ENCODE peak calls at places on chromosomes 4 and X, in eight cellular contexts. V is GM10248; E is breast epithelium; M is bronchial epithelial cell; K is CD4-positive, alpha-beta T cell; F is HFFc6; J is DND-41; D is PC-3. O is an unnamed sample.

GRCh38 chr4:107711831-107712230 is 8.2 kb downstream of the PAPSS1 start:
- DNase-seq in V (no peak), E (no peak), M (no peak), K (no peak), F (no peak), J (no peak), D (no peak), O (no peak)

GRCh38 chrX:149455934-149456333 is 49.2 kb downstream of the IDS start:
- DNase-seq in V (no peak), E (no peak), M (no peak), K (no peak), F (no peak), J (no peak), D (no peak), O (no peak)

GRCh38 chrX:140767646-140768045 is 58.1 kb downstream of the LINC00632 start:
- DNase-seq in V (no peak), E (no peak), M (peak), K (no peak), F (peak), J (no peak), D (peak), O (no peak)

GRCh38 chr4:647481-647880 is 22.1 kb downstream of the PDE6B start:
- DNase-seq in V (no peak), E (no peak), M (no peak), K (no peak), F (no peak), J (no peak), D (no peak), O (no peak)

GRCh38 chrX:112736310-112736709 is 56.6 kb upstream of the LHFPL1 start:
- DNase-seq in V (no peak), E (no peak), M (no peak), K (no peak), F (no peak), J (no peak), D (no peak), O (no peak)

GRCh38 chr4:84058201-84058600 is 440.9 kb downstream of the NKX6-1 start:
- DNase-seq in V (no peak), E (no peak), M (no peak), K (no peak), F (no peak), J (no peak), D (no peak), O (no peak)

GRCh38 chr4:78878031-78878430 is 61.2 kb downstream of the PAQR3 start:
- DNase-seq in V (no peak), E (no peak), M (no peak), K (no peak), F (no peak), J (no peak), D (no peak), O (no peak)

GRCh38 chr4:103370336-103370735 is 172.2 kb upstream of the CENPE start:
- DNase-seq in V (no peak), E (no peak), M (no peak), K (no peak), F (no peak), J (no peak), D (no peak), O (no peak)

GRCh38 chr4:155811171-155811570 is 52.4 kb downstream of the GUCY1B1 start:
- DNase-seq in V (no peak), E (no peak), M (no peak), K (no peak), F (no peak), J (no peak), D (no peak), O (no peak)

GRCh38 chrX:96841325-96841724 is 42.4 kb upstream of the RPA4 start:
- DNase-seq in V (no peak), E (no peak), M (no peak), K (no peak), F (no peak), J (no peak), D (no peak), O (no peak)

GRCh38 chr4:138892483-138893386 is 122.8 kb upstream of the NOCT start:
- DNase-seq in V (no peak), E (no peak), M (peak), K (no peak), F (no peak), J (no peak), D (no peak), O (no peak)

GRCh38 chrX:53483838-53484420 is 49.8 kb upstream of the HSD17B10 start:
- DNase-seq in V (no peak), E (no peak), M (peak), K (no peak), F (peak), J (no peak), D (peak), O (no peak)

GRCh38 chrX:53481816-53482485 is 47.8 kb upstream of the HSD17B10 start:
- DNase-seq in V (peak), E (peak), M (peak), K (peak), F (peak), J (peak), D (peak), O (peak)

GRCh38 chrX:53479295-53479694 is 45.1 kb upstream of the HSD17B10 start:
- DNase-seq in V (no peak), E (no peak), M (peak), K (no peak), F (peak), J (peak), D (peak), O (no peak)

GRCh38 chrX:53476371-53476770 is 42.2 kb upstream of the HSD17B10 start:
- DNase-seq in V (no peak), E (no peak), M (peak), K (no peak), F (peak), J (no peak), D (no peak), O (no peak)

GRCh38 chrX:53481093-53481492 is 46.9 kb upstream of the HSD17B10 start:
- DNase-seq in V (no peak), E (no peak), M (no peak), K (no peak), F (no peak), J (peak), D (peak), O (peak)
- TF ChIP-seq CTCF in V (no peak), E (no peak), M (peak), K (no peak), F (peak), J (peak), D (peak), O (no peak)

GRCh38 chrX:18424482-18425198 is 768 bp upstream of the CDKL5 start:
- DNase-seq in V (peak), E (no peak), M (peak), K (peak), F (peak), J (peak), D (peak), O (peak)

GRCh38 chrX:18425199-18426003 is at the start of gene CDKL5:
- DNase-seq in V (peak), E (peak), M (peak), K (peak), F (peak), J (peak), D (peak), O (peak)

GRCh38 chrX:18426004-18426320 is 554 bp downstream of the CDKL5 start:
- DNase-seq in V (no peak), E (no peak), M (no peak), K (no peak), F (no peak), J (no peak), D (no peak), O (no peak)

GRCh38 chrX:18422886-18423285 is 2.5 kb upstream of the CDKL5 start:
- DNase-seq in V (no peak), E (no peak), M (no peak), K (no peak), F (no peak), J (no peak), D (no peak), O (no peak)

GRCh38 chrX:18422325-18422724 is 3.1 kb upstream of the CDKL5 start:
- DNase-seq in V (no peak), E (no peak), M (peak), K (no peak), F (peak), J (no peak), D (peak), O (no peak)
- TF ChIP-seq CTCF in V (no peak), E (no peak), M (no peak), K (no peak), F (peak), J (no peak), D (no peak), O (no peak)

GRCh38 chrX:18206657-18207056 is 14.0 kb downstream of the BEND2 start:
- DNase-seq in V (no peak), E (no peak), M (no peak), K (no peak), F (no peak), J (no peak), D (no peak), O (no peak)

GRCh38 chrX:18210470-18210869 is 10.2 kb downstream of the BEND2 start:
- DNase-seq in V (no peak), E (no peak), M (peak), K (no peak), F (no peak), J (no peak), D (peak), O (no peak)
- TF ChIP-seq CTCF in V (no peak), E (no peak), M (no peak), K (no peak), F (peak), J (peak), D (peak), O (no peak)

DNA sequence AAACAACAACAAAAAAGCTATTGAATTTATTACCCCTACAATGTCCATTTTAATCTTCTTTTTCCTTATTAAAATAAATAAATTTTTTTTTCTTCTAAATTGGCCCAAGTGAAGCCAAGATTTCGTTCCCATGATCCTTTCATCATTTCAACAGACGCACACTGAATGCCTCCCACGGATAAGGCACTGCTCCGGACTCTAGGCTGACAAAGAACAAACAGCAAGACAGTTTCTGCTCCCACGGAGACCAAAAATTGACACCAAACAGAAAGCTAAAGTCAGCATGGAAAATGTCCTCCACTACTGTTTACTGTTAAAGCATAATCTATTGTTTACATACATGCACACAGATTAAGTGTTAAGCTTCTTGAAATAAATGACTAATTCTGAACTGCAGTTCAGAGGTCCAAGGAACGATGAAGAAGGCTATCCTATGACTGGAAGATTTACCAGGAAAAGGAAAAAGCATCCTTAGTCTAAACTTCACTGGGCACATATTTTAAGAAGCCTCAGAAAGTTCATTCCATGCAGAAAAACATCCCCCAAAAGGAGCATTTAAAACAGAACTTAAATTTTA is 199.6 kb downstream of the AASDH start:
- DNase-seq in V (no peak), E (no peak), M (no peak), K (no peak), F (no peak), J (no peak), D (no peak), O (no peak)
- TF ChIP-seq CTCF in V (no peak), E (no peak), M (no peak), K (no peak), F (no peak), J (no peak), D (no peak), O (no peak)

DNA sequence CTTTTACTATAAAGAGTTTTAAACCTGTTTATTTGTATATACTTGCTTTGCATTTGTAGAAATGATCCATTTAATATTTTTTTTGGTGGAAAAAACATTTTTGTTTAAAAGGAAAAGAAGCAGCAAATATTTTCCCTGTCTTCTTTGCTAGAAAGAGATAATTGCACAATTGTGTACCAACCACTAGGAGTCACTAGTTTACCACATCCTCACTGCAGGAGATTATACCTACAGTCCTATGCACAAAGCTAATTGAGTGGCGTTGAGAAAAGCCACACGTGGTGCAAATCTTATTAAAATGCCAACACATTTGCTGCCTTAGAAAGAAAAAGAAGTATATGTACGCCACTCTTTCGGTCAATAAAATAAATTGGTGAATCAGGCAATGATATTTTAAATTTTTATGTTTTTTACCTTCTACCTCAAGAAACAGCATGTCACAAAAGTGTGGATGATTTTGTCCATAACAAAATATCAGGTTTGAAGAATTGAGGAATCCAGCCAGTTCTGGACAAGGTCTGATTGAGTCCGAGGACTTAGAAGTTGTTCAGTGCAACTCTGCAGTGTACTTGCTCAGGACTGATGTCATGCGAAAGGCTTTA is 102.9 kb downstream of the GRXCR1 start:
- DNase-seq in V (peak), E (no peak), M (peak), K (no peak), F (no peak), J (no peak), D (peak), O (no peak)
- TF ChIP-seq CTCF in V (peak), E (no peak), M (peak), K (peak), F (peak), J (peak), D (peak), O (peak)

DNA sequence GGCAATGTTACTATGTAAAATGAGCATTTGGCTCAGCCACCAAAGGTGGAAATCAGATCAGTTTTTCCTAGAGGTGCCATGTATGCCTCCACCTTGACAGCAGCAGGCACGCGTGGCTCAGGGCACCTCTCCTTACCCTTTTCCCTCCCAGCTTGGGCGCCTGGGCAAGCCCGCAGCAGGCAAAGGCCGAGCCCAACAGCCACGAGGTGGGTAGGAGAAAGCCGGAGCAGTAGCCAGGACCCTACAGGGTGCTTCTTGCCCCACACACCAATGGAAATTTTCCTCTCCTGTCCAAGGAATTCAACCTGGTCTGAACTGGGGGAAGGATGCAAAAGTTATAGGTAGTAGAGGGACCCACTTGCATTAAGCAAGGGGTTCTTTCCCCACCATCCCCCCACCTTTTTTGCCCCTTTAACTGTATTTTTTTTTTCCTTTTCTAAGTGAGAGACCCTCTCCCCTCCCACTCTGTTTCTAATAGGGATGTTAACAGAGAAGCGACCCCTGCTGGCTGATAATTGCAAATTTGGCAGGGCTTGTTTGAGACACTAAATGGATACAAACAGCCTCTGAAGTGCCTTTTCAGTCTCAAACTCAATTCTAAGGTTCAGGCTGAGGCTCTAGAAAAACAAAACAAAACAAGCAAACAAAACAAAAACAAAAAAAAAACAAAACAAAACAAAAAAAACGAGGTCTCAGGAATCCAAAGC is 895.1 kb downstream of the PCDH18 start:
- DNase-seq in V (peak), E (no peak), M (no peak), K (no peak), F (no peak), J (peak), D (peak), O (peak)
- TF ChIP-seq CTCF in V (peak), E (no peak), M (peak), K (no peak), F (peak), J (peak), D (peak), O (no peak)

GRCh38 chrX:87370865-87371264 is 146.7 kb upstream of the KLHL4 start:
- DNase-seq in V (no peak), E (no peak), M (no peak), K (no peak), F (no peak), J (no peak), D (no peak), O (no peak)
- TF ChIP-seq CTCF in V (no peak), E (no peak), M (no peak), K (no peak), F (no peak), J (no peak), D (no peak), O (no peak)

DNA sequence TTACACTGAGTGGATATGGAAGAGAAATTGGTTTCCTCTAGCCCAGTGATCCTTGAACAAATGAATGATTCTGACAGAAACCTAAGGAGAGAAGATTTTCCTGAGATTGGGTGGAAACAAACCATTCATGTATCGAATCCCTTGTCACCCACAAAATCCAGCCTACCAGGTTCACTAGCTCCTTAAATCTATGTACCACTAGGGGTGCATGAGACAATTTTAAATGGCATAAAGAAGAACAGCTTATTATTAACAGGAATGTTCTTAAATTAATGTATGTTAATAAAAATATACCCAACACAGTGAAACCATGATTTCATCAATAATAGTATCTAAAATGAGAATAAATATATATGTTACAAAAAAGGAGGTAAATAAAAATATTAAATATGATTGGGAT is 118.4 kb upstream of the LNX1 start:
- DNase-seq in V (no peak), E (no peak), M (no peak), K (no peak), F (no peak), J (no peak), D (peak), O (no peak)
- TF ChIP-seq CTCF in V (no peak), E (no peak), M (no peak), K (no peak), F (peak), J (no peak), D (peak), O (no peak)

GRCh38 chr4:110197421-110198398 is 705 bp downstream of the ELOVL6 start:
- DNase-seq in V (peak), E (no peak), M (no peak), K (peak), F (peak), J (peak), D (peak), O (peak)

GRCh38 chr4:110202024-110202423 is 3.6 kb upstream of the ELOVL6 start:
- DNase-seq in V (no peak), E (no peak), M (no peak), K (no peak), F (no peak), J (no peak), D (no peak), O (no peak)

GRCh38 chr4:110200673-110201072 is 2.3 kb upstream of the ELOVL6 start:
- DNase-seq in V (no peak), E (no peak), M (no peak), K (no peak), F (no peak), J (no peak), D (no peak), O (no peak)

GRCh38 chr4:110198472-110199419 is at the start of gene ELOVL6:
- DNase-seq in V (peak), E (no peak), M (peak), K (no peak), F (peak), J (peak), D (peak), O (peak)

DNA sequence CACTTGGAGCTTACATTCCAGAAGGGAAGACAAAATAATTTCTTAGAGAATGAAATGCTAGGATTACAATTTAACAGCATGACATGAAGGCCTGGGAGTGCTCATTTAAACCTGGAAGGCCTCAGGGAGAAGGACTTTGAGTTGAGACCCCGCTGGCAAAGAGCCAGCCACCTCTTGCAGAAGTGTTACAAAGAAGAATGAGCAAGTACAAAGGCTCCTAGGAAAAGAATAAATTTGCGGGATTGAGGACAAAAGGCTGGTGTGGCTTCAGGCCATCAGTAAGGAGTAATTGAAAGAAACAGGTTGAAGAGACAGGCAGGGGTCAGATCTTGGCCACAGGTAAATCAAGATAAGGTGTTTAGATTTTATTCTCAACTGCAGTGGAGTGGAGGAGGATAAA is 3.1 kb upstream of the ELOVL6 start:
- DNase-seq in V (no peak), E (no peak), M (no peak), K (no peak), F (no peak), J (no peak), D (no peak), O (no peak)
- TF ChIP-seq CTCF in V (no peak), E (no peak), M (no peak), K (no peak), F (no peak), J (no peak), D (no peak), O (no peak)